ENCODE peak calls at places on chromosomes 7 and 10, in five cellular contexts. One of them, this sample, is unnamed.

GRCh38 chr7:131653418-131654248 is 97.2 kb upstream of the PODXL start:
- DNase-seq in H9: no peak
- DNase-seq in mesenchymal stem cell: peak
- DNase-seq in mesendoderm: peak
- DNase-seq in IMR-90: peak
- DNase-seq in this sample: no peak

GRCh38 chr7:157411580-157411979 is 74.8 kb downstream of the DNAJB6 start:
- DNase-seq in mesendoderm: peak
- DNase-seq in H9: peak
- DNase-seq in mesenchymal stem cell: no peak
- DNase-seq in IMR-90: no peak
- DNase-seq in this sample: no peak

GRCh38 chr7:157609932-157610640 is 273.3 kb downstream of the DNAJB6 start:
- DNase-seq in IMR-90: no peak
- DNase-seq in mesenchymal stem cell: no peak
- DNase-seq in mesendoderm: no peak
- DNase-seq in H9: no peak
- DNase-seq in this sample: no peak

GRCh38 chr7:95547356-95547755 is 49.0 kb downstream of the PDK4 start:
- DNase-seq in IMR-90: no peak
- DNase-seq in mesendoderm: no peak
- DNase-seq in H9: no peak
- DNase-seq in mesenchymal stem cell: no peak
- DNase-seq in this sample: no peak

GRCh38 chr7:139588632-139589031 is 65.1 kb downstream of the CLEC2L start:
- DNase-seq in mesendoderm: peak
- DNase-seq in mesenchymal stem cell: peak
- DNase-seq in IMR-90: peak
- DNase-seq in H9: no peak
- DNase-seq in this sample: no peak

GRCh38 chr10:96577037-96577436 is 9.8 kb downstream of the TM9SF3 start:
- DNase-seq in mesendoderm: no peak
- DNase-seq in H9: no peak
- DNase-seq in IMR-90: no peak
- DNase-seq in mesenchymal stem cell: no peak
- DNase-seq in this sample: no peak

GRCh38 chr7:137967143-137968018 is 34.5 kb downstream of the CREB3L2 start:
- DNase-seq in H9: peak
- DNase-seq in mesenchymal stem cell: peak
- DNase-seq in mesendoderm: peak
- DNase-seq in IMR-90: peak
- DNase-seq in this sample: no peak

GRCh38 chr7:100887955-100888481 is 1.5 kb downstream of the UFSP1 start:
- DNase-seq in mesenchymal stem cell: no peak
- DNase-seq in IMR-90: no peak
- DNase-seq in mesendoderm: no peak
- DNase-seq in H9: no peak
- DNase-seq in this sample: no peak

GRCh38 chr7:41731486-41732278 is 28.8 kb upstream of the INHBA start:
- DNase-seq in mesendoderm: no peak
- DNase-seq in mesenchymal stem cell: peak
- DNase-seq in H9: no peak
- DNase-seq in IMR-90: no peak
- DNase-seq in this sample: no peak

GRCh38 chr10:69045441-69046300 is 42.2 kb upstream of the SRGN start:
- DNase-seq in H9: no peak
- DNase-seq in mesendoderm: no peak
- DNase-seq in IMR-90: peak
- DNase-seq in mesenchymal stem cell: peak
- DNase-seq in this sample: no peak

GRCh38 chr10:49664006-49664841 is 15.2 kb upstream of the C10orf53 start:
- DNase-seq in IMR-90: no peak
- DNase-seq in H9: no peak
- DNase-seq in mesendoderm: no peak
- DNase-seq in mesenchymal stem cell: no peak
- DNase-seq in this sample: no peak

GRCh38 chr7:48311464-48311863 is 140.2 kb downstream of the ABCA13 start:
- DNase-seq in H9: no peak
- DNase-seq in IMR-90: no peak
- DNase-seq in mesenchymal stem cell: no peak
- DNase-seq in mesendoderm: no peak
- DNase-seq in this sample: no peak

GRCh38 chr7:35747611-35748010 is 52.7 kb upstream of the HERPUD2 start:
- DNase-seq in mesenchymal stem cell: no peak
- DNase-seq in mesendoderm: no peak
- DNase-seq in H9: no peak
- DNase-seq in IMR-90: no peak
- DNase-seq in this sample: no peak

GRCh38 chr7:604884-605531 is 85.4 kb upstream of the PDGFA start:
- DNase-seq in mesenchymal stem cell: no peak
- DNase-seq in mesendoderm: no peak
- DNase-seq in H9: no peak
- DNase-seq in IMR-90: no peak
- DNase-seq in this sample: no peak

GRCh38 chr10:797179-797578 is 107.7 kb upstream of the DIP2C start:
- DNase-seq in mesendoderm: no peak
- DNase-seq in H9: no peak
- DNase-seq in mesenchymal stem cell: no peak
- DNase-seq in IMR-90: no peak
- DNase-seq in this sample: no peak

GRCh38 chr10:74262856-74263255 is 111.8 kb downstream of the ADK start:
- DNase-seq in IMR-90: no peak
- DNase-seq in H9: no peak
- DNase-seq in mesendoderm: no peak
- DNase-seq in mesenchymal stem cell: no peak
- DNase-seq in this sample: no peak

GRCh38 chr10:4174197-4174596 is 389.2 kb upstream of the KLF6 start:
- DNase-seq in mesendoderm: peak
- DNase-seq in H9: peak
- DNase-seq in IMR-90: no peak
- DNase-seq in mesenchymal stem cell: no peak
- DNase-seq in this sample: no peak

GRCh38 chr7:20193242-20193777 is 23.9 kb downstream of the MACC1 start:
- DNase-seq in mesenchymal stem cell: no peak
- DNase-seq in IMR-90: peak
- DNase-seq in mesendoderm: no peak
- DNase-seq in H9: no peak
- DNase-seq in this sample: no peak

GRCh38 chr10:98104125-98104524 is 30.3 kb upstream of the R3HCC1L start:
- DNase-seq in H9: no peak
- DNase-seq in mesenchymal stem cell: no peak
- DNase-seq in mesendoderm: no peak
- DNase-seq in IMR-90: no peak
- DNase-seq in this sample: no peak

GRCh38 chr7:128311-129080 is 63.9 kb upstream of the FAM20C start:
- DNase-seq in mesenchymal stem cell: no peak
- DNase-seq in IMR-90: no peak
- DNase-seq in mesendoderm: no peak
- DNase-seq in H9: no peak
- DNase-seq in this sample: no peak

GRCh38 chr7:151710646-151711434 is 166.1 kb downstream of the PRKAG2 start:
- DNase-seq in H9: no peak
- DNase-seq in mesendoderm: no peak
- DNase-seq in mesenchymal stem cell: no peak
- DNase-seq in IMR-90: no peak
- DNase-seq in this sample: no peak

GRCh38 chr7:130872756-130873448 is 138.9 kb upstream of the KLF14 start:
- DNase-seq in mesenchymal stem cell: no peak
- DNase-seq in mesendoderm: no peak
- DNase-seq in IMR-90: peak
- DNase-seq in H9: no peak
- DNase-seq in this sample: no peak

GRCh38 chr7:76155938-76156337 is 45.8 kb upstream of the SRRM3 start:
- DNase-seq in H9: no peak
- DNase-seq in IMR-90: peak
- DNase-seq in mesendoderm: no peak
- DNase-seq in mesenchymal stem cell: peak
- DNase-seq in this sample: no peak

GRCh38 chr10:17453377-17454091 is 861 bp downstream of the ST8SIA6 start:
- DNase-seq in mesendoderm: peak
- DNase-seq in H9: peak
- DNase-seq in IMR-90: no peak
- DNase-seq in mesenchymal stem cell: peak
- DNase-seq in this sample: peak

GRCh38 chr10:17217661-17218306 is 10.3 kb upstream of the VIM start:
- DNase-seq in IMR-90: peak
- DNase-seq in H9: no peak
- DNase-seq in mesendoderm: no peak
- DNase-seq in mesenchymal stem cell: peak
- DNase-seq in this sample: no peak

GRCh38 chr10:122075171-122075570 is 86.2 kb downstream of the TACC2 start:
- DNase-seq in IMR-90: no peak
- DNase-seq in mesendoderm: no peak
- DNase-seq in mesenchymal stem cell: no peak
- DNase-seq in H9: no peak
- DNase-seq in this sample: no peak

GRCh38 chr10:112184379-112184778 is 814 bp upstream of the GPAM start:
- DNase-seq in IMR-90: no peak
- DNase-seq in mesenchymal stem cell: no peak
- DNase-seq in mesendoderm: no peak
- DNase-seq in H9: no peak
- DNase-seq in this sample: no peak

GRCh38 chr10:112183329-112184051 is at the start of gene GPAM:
- DNase-seq in H9: peak
- DNase-seq in mesenchymal stem cell: peak
- DNase-seq in mesendoderm: peak
- DNase-seq in IMR-90: peak
- DNase-seq in this sample: peak

GRCh38 chr10:112182808-112183328 is 697 bp downstream of the GPAM start:
- DNase-seq in mesendoderm: no peak
- DNase-seq in H9: no peak
- DNase-seq in mesenchymal stem cell: no peak
- DNase-seq in IMR-90: no peak
- DNase-seq in this sample: peak

GRCh38 chr10:112185959-112186358 is 2.4 kb upstream of the GPAM start:
- DNase-seq in mesenchymal stem cell: no peak
- DNase-seq in IMR-90: no peak
- DNase-seq in H9: no peak
- DNase-seq in mesendoderm: no peak
- DNase-seq in this sample: no peak

GRCh38 chr10:112184052-112184371 is 447 bp upstream of the GPAM start:
- DNase-seq in mesenchymal stem cell: no peak
- DNase-seq in IMR-90: no peak
- DNase-seq in mesendoderm: no peak
- DNase-seq in H9: no peak
- DNase-seq in this sample: no peak
- H2BK15ac ChIP-seq in mesenchymal stem cell: peak
- H2BK15ac ChIP-seq in IMR-90: peak
- H2BK15ac ChIP-seq in mesendoderm: no peak
- H2BK15ac ChIP-seq in H9: no peak
- H2BK15ac ChIP-seq in this sample: no peak

GRCh38 chr7:50068026-50068425 is 25.0 kb downstream of the ZPBP start:
- DNase-seq in mesenchymal stem cell: no peak
- DNase-seq in mesendoderm: peak
- DNase-seq in H9: no peak
- DNase-seq in IMR-90: no peak
- DNase-seq in this sample: no peak

GRCh38 chr7:50068850-50069551 is 24.0 kb downstream of the ZPBP start:
- DNase-seq in mesenchymal stem cell: peak
- DNase-seq in mesendoderm: peak
- DNase-seq in IMR-90: no peak
- DNase-seq in H9: peak
- DNase-seq in this sample: no peak

GRCh38 chr7:50073093-50073492 is 20.0 kb downstream of the ZPBP start:
- DNase-seq in IMR-90: no peak
- DNase-seq in mesendoderm: no peak
- DNase-seq in H9: no peak
- DNase-seq in mesenchymal stem cell: no peak
- DNase-seq in this sample: no peak

DNA sequence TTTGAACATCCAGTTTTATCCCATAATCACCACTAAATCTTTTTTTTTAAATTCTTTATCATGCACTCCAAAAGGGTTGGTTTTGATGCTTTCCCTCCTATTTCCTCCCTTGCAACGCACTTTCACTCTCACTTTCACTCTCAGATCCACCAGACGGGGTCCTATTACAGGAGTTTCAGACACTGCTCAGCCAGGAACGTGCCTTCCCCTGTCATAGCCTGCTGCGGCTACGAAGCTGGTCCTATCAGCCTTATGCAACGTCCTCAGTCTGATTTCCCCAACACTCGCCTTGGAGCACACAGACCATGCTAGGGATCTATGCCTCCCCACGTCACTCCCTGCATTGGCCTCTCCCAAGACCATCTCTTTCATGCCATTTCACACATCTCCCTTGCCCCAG is 23.4 kb downstream of the ZPBP start:
- DNase-seq in mesendoderm: peak
- DNase-seq in H9: peak
- DNase-seq in IMR-90: no peak
- DNase-seq in mesenchymal stem cell: no peak
- DNase-seq in this sample: no peak
- H2BK5ac ChIP-seq in mesendoderm: no peak
- H2BK5ac ChIP-seq in H9: no peak
- H2BK5ac ChIP-seq in IMR-90: no peak
- H2BK5ac ChIP-seq in mesenchymal stem cell: no peak
- H2BK5ac ChIP-seq in this sample: no peak

DNA sequence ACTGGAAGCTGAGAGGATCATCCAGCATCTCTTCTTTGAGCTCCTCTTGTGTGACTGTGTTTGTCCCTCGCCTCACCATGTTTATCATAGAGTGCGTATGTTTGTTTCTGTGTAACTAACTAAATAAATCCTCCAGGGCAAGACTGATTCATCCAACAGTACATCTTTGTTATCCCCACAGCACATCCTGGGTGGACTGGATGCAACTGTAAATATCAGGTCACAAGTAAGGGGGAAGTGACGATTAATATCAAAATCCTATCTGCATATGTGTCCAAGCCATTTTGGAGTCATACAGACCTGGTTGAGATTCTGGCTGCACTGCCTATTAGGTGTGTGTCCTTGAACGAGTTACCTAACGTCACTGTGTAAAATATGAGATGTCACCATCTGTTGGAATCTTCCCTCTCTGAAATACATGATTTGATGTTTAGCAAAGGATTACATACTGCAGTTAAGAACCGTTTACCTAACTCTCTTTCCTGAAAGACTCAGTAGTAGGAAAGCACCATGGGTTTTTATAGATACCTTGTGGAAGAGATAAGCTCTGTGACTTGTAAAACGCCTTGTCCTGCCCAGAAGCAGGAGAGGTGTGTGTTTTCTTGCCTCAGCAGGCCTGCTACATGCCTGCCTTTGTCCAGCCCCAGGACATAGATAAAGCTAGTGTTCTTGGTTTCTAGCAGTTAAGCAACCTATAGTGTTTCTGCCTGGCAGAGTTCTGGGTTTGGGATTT is 25.8 kb downstream of the WBP1L start:
- DNase-seq in IMR-90: peak
- DNase-seq in H9: no peak
- DNase-seq in mesenchymal stem cell: peak
- DNase-seq in mesendoderm: peak
- DNase-seq in this sample: no peak
- H2BK120ac ChIP-seq in IMR-90: no peak
- H2BK120ac ChIP-seq in H9: no peak
- H2BK120ac ChIP-seq in mesenchymal stem cell: no peak
- H2BK120ac ChIP-seq in mesendoderm: no peak
- H2BK120ac ChIP-seq in this sample: no peak

GRCh38 chr7:31957090-31957720 is 113.0 kb downstream of the PDE1C start:
- DNase-seq in mesendoderm: peak
- DNase-seq in mesenchymal stem cell: peak
- DNase-seq in IMR-90: peak
- DNase-seq in H9: no peak
- DNase-seq in this sample: no peak
- H2BK15ac ChIP-seq in mesendoderm: no peak
- H2BK15ac ChIP-seq in mesenchymal stem cell: no peak
- H2BK15ac ChIP-seq in IMR-90: peak
- H2BK15ac ChIP-seq in H9: no peak
- H2BK15ac ChIP-seq in this sample: no peak

This sample was measured in neuronal stem cell.